ENCODE peak calls at places on chromosomes 2 and 18, in seven cellular contexts. Q, F, Y, V, B, L and T are unnamed samples.

GRCh38 chr2:209523041-209523740 is 99.3 kb downstream of the MAP2 start:
- DNase-seq in Y (no peak), V (no peak), F (no peak), B (no peak), L (no peak), Q (no peak), T (no peak)

GRCh38 chr2:133026536-133027177 is 356.7 kb upstream of the LYPD1 start:
- DNase-seq in B (no peak), V (no peak), F (no peak), L (peak), Y (no peak), Q (no peak), T (peak)

GRCh38 chr2:223586261-223586660 is 15.9 kb downstream of the SCG2 start:
- DNase-seq in F (no peak), Y (no peak), L (no peak), V (no peak), Q (no peak), B (no peak), T (no peak)

GRCh38 chr18:57753063-57753462 is 50.1 kb downstream of the ATP8B1 start:
- DNase-seq in V (no peak), F (no peak), L (no peak), B (no peak), Y (no peak), Q (no peak), T (no peak)

GRCh38 chr2:232402518-232402917 is 4.1 kb upstream of the ALPG start:
- DNase-seq in L (no peak), Y (no peak), F (no peak), Q (no peak), V (no peak), B (no peak), T (no peak)

GRCh38 chr2:85811173-85811849 is 57.5 kb downstream of the ATOH8 start:
- DNase-seq in F (no peak), L (no peak), V (no peak), Y (no peak), Q (no peak), B (no peak), T (no peak)

GRCh38 chr2:121063471-121063870 is 221.5 kb downstream of the TFCP2L1 start:
- DNase-seq in L (no peak), Y (no peak), F (no peak), Q (no peak), V (no peak), B (no peak), T (no peak)

GRCh38 chr2:191499874-191500565 is 177.9 kb upstream of the NABP1 start:
- DNase-seq in L (no peak), B (no peak), Y (no peak), Q (no peak), V (no peak), F (peak), T (no peak)

GRCh38 chr2:96391828-96392200 is 56.2 kb downstream of the NCAPH start:
- DNase-seq in B (no peak), Q (no peak), L (no peak), Y (no peak), F (no peak), V (no peak), T (no peak)

GRCh38 chr2:113370478-113371091 is 66.9 kb upstream of the ZNG1B start:
- DNase-seq in L (peak), Q (peak), F (peak), Y (peak), V (peak), B (peak), T (peak)

GRCh38 chr18:79523221-79523737 is 127.5 kb downstream of the NFATC1 start:
- DNase-seq in L (no peak), F (no peak), Y (no peak), Q (no peak), V (no peak), B (no peak), T (no peak)

GRCh38 chr2:68995911-68996310 is 17.1 kb upstream of the ANTXR1 start:
- DNase-seq in B (no peak), L (no peak), F (no peak), V (no peak), Y (peak), Q (no peak), T (no peak)

GRCh38 chr2:17791121-17791902 is 24.9 kb upstream of the MSGN1 start:
- DNase-seq in V (no peak), F (no peak), Q (no peak), L (no peak), Y (no peak), B (no peak), T (no peak)

GRCh38 chr2:29223851-29224692 is 108.9 kb downstream of the CLIP4 start:
- DNase-seq in Y (no peak), L (no peak), B (no peak), Q (peak), F (peak), V (no peak), T (no peak)

GRCh38 chr2:30306522-30306921 is 75.2 kb downstream of the LBH start:
- DNase-seq in Q (no peak), L (no peak), Y (no peak), B (no peak), F (no peak), V (no peak), T (no peak)

GRCh38 chr2:187862715-187863114 is 308.5 kb upstream of the TFPI start:
- DNase-seq in B (no peak), F (no peak), Q (no peak), L (no peak), Y (no peak), V (no peak), T (no peak)

GRCh38 chr18:47817017-47817911 is 113.2 kb downstream of the SMAD2 start:
- DNase-seq in B (no peak), F (no peak), V (no peak), Q (no peak), L (no peak), Y (no peak), T (no peak)

GRCh38 chr2:233217892-233218377 is 33.5 kb upstream of the ATG16L1 start:
- DNase-seq in V (no peak), Y (no peak), F (no peak), Q (peak), B (no peak), L (no peak), T (no peak)

GRCh38 chr18:21826196-21826595 is 85.6 kb downstream of the MIB1 start:
- DNase-seq in V (no peak), Q (no peak), F (no peak), B (no peak), L (no peak), Y (no peak), T (no peak)

GRCh38 chr18:36672437-36673344 is 156.1 kb downstream of the TPGS2 start:
- DNase-seq in Y (no peak), V (no peak), F (no peak), Q (no peak), B (no peak), L (no peak), T (no peak)

GRCh38 chr2:31233216-31233615 is 736 bp upstream of the EHD3 start:
- DNase-seq in V (no peak), B (no peak), F (no peak), L (peak), Q (no peak), Y (no peak), T (no peak)

DNA sequence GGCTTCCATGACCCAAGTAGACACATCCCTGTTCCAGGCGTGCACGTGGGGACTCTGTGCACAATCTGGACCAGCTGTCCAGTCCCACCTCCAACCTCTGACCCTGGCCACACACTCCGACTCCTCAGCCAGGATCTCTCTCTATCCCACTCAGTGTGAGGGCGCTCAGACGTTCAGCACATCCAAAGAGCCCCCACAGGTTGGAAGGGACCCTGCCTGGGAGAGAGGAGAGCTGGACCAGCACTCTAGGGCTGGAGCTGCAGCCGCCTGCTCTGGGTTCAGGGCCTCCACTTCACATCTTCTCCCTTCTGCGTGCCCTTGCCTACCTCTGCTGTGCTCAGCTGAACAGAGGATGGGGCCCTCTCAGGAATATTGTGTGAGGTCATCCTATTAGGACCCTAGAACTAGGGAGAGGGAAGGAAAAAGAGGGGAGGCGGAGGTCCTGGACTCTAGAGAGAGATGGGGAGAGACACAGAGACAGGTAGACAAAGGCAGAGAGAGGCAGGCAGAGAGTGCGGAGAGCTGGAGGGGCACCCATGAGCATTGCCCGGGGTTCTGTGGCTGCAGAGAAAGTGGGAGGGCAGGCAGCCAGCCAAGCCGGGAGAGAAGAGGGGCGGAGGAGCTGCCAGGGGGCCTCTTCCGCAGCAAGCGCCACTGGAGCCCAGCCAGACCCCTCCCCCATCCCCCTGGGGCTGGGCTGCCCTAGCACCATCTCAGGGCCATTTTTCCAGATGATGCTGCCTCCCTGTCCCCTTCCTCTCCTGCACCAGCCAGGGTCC is 8.2 kb upstream of the TNS1 start:
- DNase-seq in Q (no peak), B (no peak), Y (no peak), L (no peak), F (peak), V (no peak), T (no peak)
- TF ChIP-seq JUND in Q (no peak), B (no peak), Y (no peak), L (no peak), F (no peak), V (no peak), T (no peak)

GRCh38 chr2:151070253-151070652 is 191.4 kb downstream of the RBM43 start:
- DNase-seq in Y (no peak), L (no peak), Q (no peak), B (no peak), V (no peak), F (no peak), T (no peak)

GRCh38 chr2:151067658-151068369 is 193.8 kb downstream of the RBM43 start:
- DNase-seq in B (no peak), V (no peak), Y (no peak), Q (no peak), F (no peak), L (no peak), T (no peak)

GRCh38 chr2:151071906-151072305 is 189.8 kb downstream of the RBM43 start:
- DNase-seq in V (no peak), Q (no peak), F (no peak), Y (no peak), L (no peak), B (no peak), T (no peak)

GRCh38 chr2:151071382-151071781 is 190.3 kb downstream of the RBM43 start:
- DNase-seq in B (no peak), V (peak), F (no peak), L (no peak), Y (no peak), Q (peak), T (peak)
- TF ChIP-seq JUND in B (no peak), V (no peak), F (no peak), L (no peak), Y (no peak), Q (no peak), T (no peak)

DNA sequence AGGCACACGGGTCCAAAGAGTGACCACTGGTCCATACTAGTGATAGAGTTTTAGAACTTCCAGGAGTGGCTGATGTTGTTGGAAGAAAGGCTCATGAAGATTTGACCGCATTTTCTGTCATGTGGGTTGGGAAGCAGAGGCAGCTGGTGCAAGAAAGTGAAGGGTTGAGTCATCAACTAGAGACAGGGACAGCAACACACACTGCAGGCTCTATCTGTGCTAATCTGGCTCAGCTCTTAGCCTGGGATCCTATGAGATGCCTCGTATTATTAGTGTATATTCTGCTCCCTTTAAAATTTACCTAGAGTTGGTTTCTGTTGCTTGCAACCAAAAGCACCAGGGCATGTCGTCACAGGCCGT is 2.5 kb upstream of the SH3RF3 start:
- DNase-seq in L (no peak), Y (no peak), Q (no peak), B (no peak), V (no peak), F (no peak), T (no peak)
- TF ChIP-seq JUND in L (no peak), Y (no peak), Q (no peak), B (no peak), V (no peak), F (peak), T (no peak)

GRCh38 chr2:162118166-162119031 is 33.6 kb downstream of the GCG start:
- DNase-seq in F (no peak), V (no peak), B (no peak), Y (no peak), L (no peak), Q (no peak), T (peak)
- TF ChIP-seq JUND in F (peak), V (peak), B (no peak), Y (no peak), L (no peak), Q (no peak), T (no peak)

DNA sequence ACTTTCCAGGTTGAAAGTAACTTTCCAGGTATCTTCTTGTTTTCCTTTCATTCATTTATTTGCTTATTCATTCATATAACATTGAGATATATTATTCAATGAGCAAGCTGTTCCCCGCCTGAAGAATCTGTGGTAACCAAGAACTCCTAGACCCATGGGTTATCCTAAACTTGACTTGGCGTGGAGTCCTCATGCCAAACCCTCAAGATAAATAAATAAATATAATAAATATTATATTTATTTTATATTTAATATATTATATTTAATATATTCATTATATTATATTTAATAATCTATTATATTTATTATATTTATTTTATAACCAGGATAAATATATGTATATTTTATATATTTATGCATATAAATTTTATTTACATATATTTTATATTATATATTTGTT is 674.8 kb downstream of the SUCLG1 start:
- DNase-seq in Q (no peak), V (no peak), B (no peak), Y (no peak), L (no peak), F (no peak), T (no peak)
- TF ChIP-seq JUND in Q (no peak), V (no peak), B (no peak), Y (no peak), L (no peak), F (no peak), T (no peak)

GRCh38 chr18:48974304-48975220 is 23.8 kb upstream of the SMAD7 start:
- DNase-seq in V (no peak), Y (no peak), Q (no peak), B (no peak), F (peak), L (no peak), T (no peak)
- TF ChIP-seq JUND in V (no peak), Y (no peak), Q (no peak), B (no peak), F (no peak), L (no peak), T (no peak)